ENCODE peak calls at places on chromosome 15, in six cellular contexts. F is GM12878, Z is IMR-90, L is HepG2, G is K562, O is H1. R is an unnamed sample.

GRCh38 chr15:73691398-73691797 is 7.2 kb downstream of the CD276 start:
- DNase-seq in Z (peak; percentile 77), F (no peak), G (peak; percentile 29), O (no peak), L (no peak), R (no peak)

GRCh38 chr15:57158589-57158988 is 217.7 kb upstream of the CGNL1 start:
- DNase-seq in G (no peak), L (no peak), O (no peak), F (no peak), Z (peak; percentile 48), R (peak; percentile 13)

GRCh38 chr15:43104426-43104825 is 1.4 kb downstream of the UBR1 start:
- DNase-seq in Z (peak; percentile 9), O (no peak), F (no peak), L (peak; percentile 20), G (peak; percentile 27), R (no peak)

GRCh38 chr15:51846463-51847230 is 17.2 kb downstream of the TMOD3 start:
- DNase-seq in G (peak; percentile 22), L (no peak), Z (peak; percentile 62), O (no peak), F (no peak), R (peak; percentile 72)

GRCh38 chr15:98930591-98930990 is 77.0 kb downstream of the PGPEP1L start:
- DNase-seq in L (no peak), G (no peak), F (no peak), Z (no peak), O (no peak), R (no peak)

GRCh38 chr15:99566157-99566900 is 545 bp downstream of the MEF2A start:
- DNase-seq in L (no peak), Z (no peak), F (no peak), O (peak; percentile 67), G (peak; percentile 42), R (no peak)

GRCh38 chr15:76346666-76347506 is 10.3 kb downstream of the ISL2 start:
- DNase-seq in O (peak; percentile 69), F (no peak), G (no peak), L (no peak), Z (peak; percentile 51), R (no peak)

GRCh38 chr15:48536681-48537091 is 108.8 kb downstream of the FBN1 start:
- DNase-seq in O (no peak), F (no peak), Z (peak; percentile 35), G (no peak), L (no peak), R (no peak)

GRCh38 chr15:65558336-65558735 is 28.1 kb downstream of the HACD3 start:
- DNase-seq in L (no peak), F (no peak), O (no peak), G (no peak), Z (peak; percentile 86), R (no peak)

GRCh38 chr15:86231864-86232801 is 152.5 kb downstream of the AGBL1 start:
- DNase-seq in L (peak; percentile 12), Z (no peak), F (no peak), O (peak; percentile 66), G (no peak), R (peak; percentile 36)

GRCh38 chr15:59549339-59549807 is 62.2 kb upstream of the GCNT3 start:
- DNase-seq in L (no peak), F (no peak), O (no peak), G (no peak), Z (no peak), R (no peak)

GRCh38 chr15:69190504-69190903 is 30.1 kb downstream of the GLCE start:
- DNase-seq in G (no peak), Z (no peak), L (no peak), O (no peak), F (no peak), R (no peak)

DNA sequence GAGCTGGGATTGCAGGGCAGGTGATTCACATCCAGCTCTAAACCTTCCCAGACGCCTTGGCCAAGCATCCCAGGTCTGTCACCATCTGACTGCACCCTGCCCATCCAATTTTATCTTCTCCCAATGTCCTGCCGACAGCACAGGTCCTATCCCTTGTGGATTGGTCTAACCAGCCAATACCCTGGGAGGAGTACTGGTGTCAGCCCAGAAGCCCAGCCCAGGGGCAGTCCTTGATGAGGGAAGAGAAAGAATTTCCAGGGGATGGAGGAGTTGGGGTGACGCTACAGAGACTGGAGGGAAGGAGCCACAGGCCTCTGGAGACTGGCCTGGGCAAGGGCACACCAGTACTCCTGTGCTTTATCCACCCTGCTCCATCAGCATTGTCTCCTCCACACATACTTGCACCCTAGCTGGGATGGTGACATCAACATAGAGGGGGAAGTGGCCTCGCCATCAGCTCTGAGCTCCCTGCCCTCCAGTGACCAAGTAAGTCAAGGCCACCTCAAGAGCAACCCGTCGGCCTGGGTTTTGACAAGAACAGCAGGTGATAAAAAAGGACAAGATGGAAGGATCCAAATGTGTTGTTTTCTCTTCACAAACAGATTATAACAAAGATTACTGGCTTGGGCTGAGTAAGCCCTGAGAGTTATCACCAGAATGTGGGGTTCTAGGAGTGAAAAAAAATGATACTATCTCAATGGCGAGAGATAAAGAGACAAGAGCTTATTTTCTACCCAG is 114.6 kb downstream of the AQP9 start:
- DNase-seq in G (no peak), L (no peak), O (no peak), Z (no peak), F (no peak), R (no peak)
- H3K27ac ChIP-seq in G (no peak overlapping the region), L (no peak overlapping the region), O (no peak overlapping the region), Z (no peak overlapping the region), F (no peak overlapping the region), R (no peak overlapping the region)

GRCh38 chr15:71375934-71376333 is 260.7 kb downstream of the THSD4 start:
- DNase-seq in L (no peak), G (no peak), Z (peak; percentile 36), F (no peak), O (no peak), R (no peak)
- TF ChIP-seq USF2 in L (no peak), G (no peak), Z (no peak), F (no peak), O (no peak), R (no peak)

DNA sequence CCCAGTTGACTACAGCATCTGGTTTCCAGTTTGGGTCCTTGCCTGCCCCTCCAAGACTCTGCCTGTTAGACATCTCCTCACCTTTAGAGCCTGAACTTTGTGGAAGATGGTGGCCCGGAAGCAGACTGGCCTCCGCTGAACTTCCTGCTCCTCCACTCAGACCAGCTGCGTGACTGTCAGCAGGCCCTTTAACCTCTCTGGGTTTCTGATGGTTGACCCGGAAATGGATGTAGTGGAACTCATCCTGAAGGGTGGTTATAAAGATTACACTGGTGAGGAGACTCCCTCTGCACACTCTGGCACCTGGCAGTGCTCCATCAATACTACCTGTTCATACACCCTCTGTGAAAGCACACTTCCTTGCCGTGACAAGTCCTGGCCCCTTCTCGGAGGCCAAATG is 151.9 kb upstream of the TLE3 start:
- DNase-seq in G (no peak), Z (no peak), F (no peak), O (no peak), L (no peak), R (no peak)
- TF ChIP-seq CEBPB in G (no peak), Z (no peak), F (no peak), O (no peak), L (no peak), R (no peak)

GRCh38 chr15:29821416-29822099 is 710 bp downstream of the TJP1 start:
- DNase-seq in L (peak; percentile 74), G (peak; percentile 77), F (no peak), O (peak; percentile 79), Z (peak; percentile 85), R (peak; percentile 75)

GRCh38 chr15:29818141-29818540 is 4.1 kb downstream of the TJP1 start:
- DNase-seq in O (no peak), Z (peak; percentile 19), L (no peak), F (no peak), G (no peak), R (no peak)

GRCh38 chr15:29822100-29822684 is at the start of gene TJP1:
- DNase-seq in F (no peak), G (peak; percentile 87), Z (peak; percentile 74), L (peak; percentile 39), O (peak; percentile 86), R (peak; percentile 84)

GRCh38 chr15:29820802-29821160 is 1.5 kb downstream of the TJP1 start:
- DNase-seq in G (no peak), O (no peak), F (no peak), Z (peak; percentile 15), L (no peak), R (no peak)

GRCh38 chr15:29819979-29820801 is 2.1 kb downstream of the TJP1 start:
- DNase-seq in G (no peak), L (no peak), F (no peak), O (no peak), Z (peak; percentile 28), R (no peak)
- H3K27ac ChIP-seq in G (peak overlapping the region; percentile 59), L (peak overlapping the region; percentile 76), F (no peak overlapping the region), O (no peak overlapping the region), Z (peak overlapping the region; percentile 51), R (peak overlapping the region; percentile 96)

DNA sequence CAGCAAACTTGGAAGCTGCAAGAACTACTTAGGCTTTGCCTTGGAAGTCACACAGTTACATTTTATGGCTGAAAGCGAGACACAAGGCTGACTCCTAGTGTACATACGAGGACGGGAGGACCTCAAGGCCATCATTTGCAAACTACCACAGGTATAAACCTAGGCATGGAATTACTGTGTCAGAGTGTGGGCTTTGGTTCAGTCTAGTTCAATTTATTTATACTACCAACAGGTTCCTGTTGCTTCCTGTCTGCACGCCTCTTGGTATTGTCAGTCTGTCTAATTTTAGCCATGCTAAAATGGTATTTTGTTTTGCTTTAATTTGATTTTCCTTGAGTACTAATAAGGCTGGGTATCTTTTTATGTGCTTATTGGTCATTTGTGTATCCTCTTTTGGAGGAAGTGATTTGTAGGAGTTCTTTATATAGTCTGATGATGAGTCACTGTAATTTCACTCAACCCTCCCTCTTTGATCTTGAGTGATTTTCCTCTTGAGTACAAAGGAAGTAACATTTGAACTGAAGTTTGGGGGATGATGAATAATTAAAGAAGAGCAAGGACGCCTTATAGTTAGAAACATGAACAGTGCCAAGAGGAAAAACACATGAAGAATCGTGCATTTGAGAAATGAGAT is 8.2 kb downstream of the ANKRD34C start:
- DNase-seq in Z (no peak), G (no peak), L (no peak), F (no peak), O (no peak), R (no peak)
- TF ChIP-seq USF2 in Z (no peak), G (no peak), L (no peak), F (no peak), O (no peak), R (no peak)

DNA sequence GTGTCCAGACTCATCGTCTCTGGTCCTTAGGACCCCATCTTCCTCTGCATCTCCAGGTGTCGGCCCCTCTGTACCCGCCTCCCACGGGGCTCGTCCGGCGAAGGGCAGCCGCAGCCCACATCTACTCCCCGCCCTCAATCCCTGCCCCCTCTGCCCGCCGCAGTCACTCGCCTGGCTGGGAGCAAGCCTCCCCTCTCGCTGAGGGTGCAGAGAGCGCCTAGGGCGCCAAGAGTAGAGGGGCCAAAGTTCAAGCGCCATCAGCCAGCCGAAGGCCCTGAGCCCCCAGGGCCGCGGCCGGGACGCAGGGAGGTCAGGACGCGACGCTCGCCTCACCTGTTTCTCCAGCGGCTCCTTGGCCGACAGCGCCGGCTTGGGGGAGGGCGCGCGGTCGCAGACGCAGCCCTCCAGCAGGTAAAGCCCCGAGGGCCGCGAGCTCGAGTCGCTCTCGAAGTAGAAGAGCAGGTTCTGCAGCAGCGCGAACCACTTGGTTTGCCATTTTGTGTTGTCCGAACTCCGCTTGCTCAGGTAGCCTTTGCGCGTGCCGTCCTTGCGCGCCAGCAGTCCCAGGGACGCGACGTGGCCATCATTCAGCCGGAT is 592 bp downstream of the RASGRF1 start:
- DNase-seq in F (no peak), Z (no peak), O (peak; percentile 69), G (no peak), L (no peak), R (peak; percentile 39)
- TF ChIP-seq CEBPB in F (no peak), Z (no peak), O (no peak), G (no peak), L (no peak), R (no peak)

R was measured in A549.